ENCODE peak calls at places on chromosomes 3 and 15, in five cellular contexts. Z is HCT116, P is esophagus squamous epithelium, W is colonic mucosa, X is HL-60. J is an unnamed sample.

GRCh38 chr3:179266701-179267211 is 15.8 kb upstream of the KCNMB3 start:
- DNase-seq in Z (no peak), P (no peak), W (no peak), X (no peak), J (no peak)

GRCh38 chr3:109396811-109397210 is 59.5 kb upstream of the DPPA4 start:
- DNase-seq in Z (no peak), P (no peak), W (no peak), X (no peak), J (no peak)

GRCh38 chr15:81749667-81750360 is 296.0 kb downstream of the MEX3B start:
- DNase-seq in Z (no peak), P (no peak), W (no peak), X (no peak), J (no peak)

GRCh38 chr15:74201656-74202420 is 749 bp downstream of the STRA6 start:
- DNase-seq in Z (no peak), P (no peak), W (no peak), X (no peak), J (no peak)

GRCh38 chr15:40347559-40348470 is 3.0 kb upstream of the PHGR1 start:
- DNase-seq in Z (no peak), P (no peak), W (peak), X (no peak), J (no peak)

GRCh38 chr3:49723301-49723630 is 485 bp downstream of the GMPPB start:
- DNase-seq in Z (peak), P (no peak), W (peak), X (no peak), J (peak)

GRCh38 chr3:73405853-73406252 is 218.9 kb downstream of the PDZRN3 start:
- DNase-seq in Z (no peak), P (no peak), W (no peak), X (no peak), J (no peak)

GRCh38 chr15:75694241-75695182 is 18.1 kb downstream of the CSPG4 start:
- DNase-seq in Z (no peak), P (peak), W (peak), X (no peak), J (no peak)

GRCh38 chr15:55253580-55253979 is 36.0 kb downstream of the RAB27A start:
- DNase-seq in Z (no peak), P (no peak), W (no peak), X (no peak), J (no peak)

GRCh38 chr15:81161851-81162250 is 27.8 kb downstream of the CFAP161 start:
- DNase-seq in Z (no peak), P (no peak), W (no peak), X (no peak), J (no peak)

GRCh38 chr3:186097663-186098451 is 11.0 kb downstream of the ETV5 start:
- DNase-seq in Z (peak), P (no peak), W (peak), X (no peak), J (no peak)

GRCh38 chr3:98166396-98166795 is at the start of gene OR5H15:
- DNase-seq in Z (no peak), P (no peak), W (no peak), X (no peak), J (no peak)
- H3K27ac ChIP-seq in Z (no peak), P (no peak), W (no peak), X (no peak), J (no peak)

GRCh38 chr3:136818191-136818850 is 605 bp upstream of the SLC35G2 start:
- DNase-seq in Z (peak), P (no peak), W (no peak), X (no peak), J (no peak)
- H3K4me3 ChIP-seq in Z (peak), P (peak), W (peak), X (peak), J (peak)

DNA sequence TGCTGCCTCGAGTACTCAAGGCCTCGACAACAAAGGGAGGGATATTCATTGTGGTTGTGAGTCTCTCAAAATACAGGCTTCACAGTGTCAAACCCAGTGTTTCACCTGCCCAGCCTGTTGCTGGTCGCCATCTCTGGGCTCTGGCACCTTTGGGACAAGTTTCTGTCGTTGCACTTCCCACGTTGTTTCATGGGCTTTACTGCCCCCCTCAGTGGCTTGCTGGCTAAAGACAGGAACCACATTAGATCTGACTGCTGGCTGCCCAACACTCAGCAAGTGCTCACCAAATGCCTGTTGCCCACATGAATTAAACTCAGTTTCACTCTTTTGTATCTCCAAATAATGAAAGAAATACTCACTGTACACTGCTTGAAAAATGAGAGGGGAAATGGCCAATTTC is 27.6 kb downstream of the FOXL2 start:
- DNase-seq in Z (no peak), P (no peak), W (no peak), X (no peak), J (no peak)
- TF ChIP-seq CTCF in Z (no peak), P (no peak), W (no peak), X (no peak), J (no peak)

GRCh38 chr3:13850161-13850945 is 29.5 kb downstream of the WNT7A start:
- DNase-seq in Z (peak), P (no peak), W (no peak), X (no peak), J (no peak)
- H3K27ac ChIP-seq in Z (peak), P (no peak), W (no peak), X (no peak), J (no peak)

GRCh38 chr3:36965440-36965839 is 20.6 kb upstream of the TRANK1 start:
- DNase-seq in Z (no peak), P (no peak), W (no peak), X (no peak), J (no peak)
- H3K4me3 ChIP-seq in Z (no peak), P (no peak), W (no peak), X (no peak), J (no peak)

DNA sequence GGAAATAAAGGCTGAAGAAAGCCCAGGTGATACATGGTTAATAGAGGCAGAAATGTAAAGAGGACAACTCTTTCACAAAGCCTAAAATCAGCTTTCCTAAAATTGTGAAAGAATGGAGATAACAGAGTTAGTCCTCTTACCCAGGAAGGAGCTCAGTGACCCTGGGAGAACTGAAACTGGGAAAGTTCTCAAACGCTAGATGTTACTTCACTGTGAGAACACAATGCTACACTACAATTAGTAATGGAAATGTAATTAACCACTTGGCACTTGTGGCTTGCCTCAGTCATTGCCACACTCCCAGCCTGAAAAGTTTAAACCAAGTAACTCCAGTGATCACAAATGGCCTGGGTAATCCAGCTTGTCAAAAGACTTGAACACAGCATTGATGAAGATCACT is 102.7 kb upstream of the FGF7 start:
- DNase-seq in Z (no peak), P (no peak), W (no peak), X (no peak), J (no peak)
- TF ChIP-seq CTCF in Z (no peak), P (no peak), W (no peak), X (no peak), J (no peak)

GRCh38 chr15:100725121-100726069 is 123.0 kb downstream of the ASB7 start:
- DNase-seq in Z (no peak), P (no peak), W (peak), X (no peak), J (peak)

GRCh38 chr15:100723323-100723801 is 121.0 kb downstream of the ASB7 start:
- DNase-seq in Z (peak), P (no peak), W (peak), X (no peak), J (peak)

GRCh38 chr15:100721758-100722550 is 119.6 kb downstream of the ASB7 start:
- DNase-seq in Z (peak), P (no peak), W (peak), X (peak), J (peak)

GRCh38 chr15:100720406-100720967 is 118.1 kb downstream of the ASB7 start:
- DNase-seq in Z (no peak), P (no peak), W (peak), X (peak), J (peak)

GRCh38 chr15:100722551-100723322 is 120.3 kb downstream of the ASB7 start:
- DNase-seq in Z (no peak), P (no peak), W (no peak), X (no peak), J (peak)
- H3K27ac ChIP-seq in Z (peak), P (peak), W (peak), X (no peak), J (peak)

J was measured in vagina.